ENCODE peak calls at places on chromosomes 4 and X, in four cellular contexts. W is A549, C is tibial artery, A is chondrocyte. G is an unnamed sample.

GRCh38 chrX:1006156-1006730 is 206.2 kb downstream of the CRLF2 start:
- DNase-seq in W (no peak), C (peak), A (peak), G (no peak)

GRCh38 chrX:154013614-154014360 is 5.9 kb downstream of the IRAK1 start:
- DNase-seq in W (peak), C (no peak), A (no peak), G (no peak)

GRCh38 chrX:68354869-68355628 is 78.2 kb downstream of the OPHN1 start:
- DNase-seq in W (peak), C (no peak), A (no peak), G (no peak)

GRCh38 chrX:9562851-9563250 is 98.0 kb downstream of the TBL1X start:
- DNase-seq in W (peak), C (no peak), A (no peak), G (peak)

GRCh38 chr4:152098365-152099060 is 337.7 kb upstream of the GATB start:
- DNase-seq in W (no peak), C (no peak), A (no peak), G (no peak)

GRCh38 chr4:123986268-123986798 is 589.7 kb downstream of the SPRY1 start:
- DNase-seq in W (no peak), C (peak), A (no peak), G (peak)

GRCh38 chr4:85745939-85746338 is 271.0 kb downstream of the ARHGAP24 start:
- DNase-seq in W (no peak), C (no peak), A (no peak), G (no peak)

GRCh38 chr4:127783971-127784519 is 1.9 kb downstream of the HSPA4L start:
- DNase-seq in W (no peak), C (no peak), A (no peak), G (no peak)

GRCh38 chr4:128470492-128471053 is 183.0 kb upstream of the PGRMC2 start:
- DNase-seq in W (no peak), C (no peak), A (no peak), G (no peak)

GRCh38 chr4:48024522-48024921 is 8.0 kb downstream of the NIPAL1 start:
- DNase-seq in W (no peak), C (no peak), A (no peak), G (no peak)

GRCh38 chr4:4289575-4289929 is 402 bp downstream of the LYAR start:
- DNase-seq in W (no peak), C (no peak), A (no peak), G (peak)

GRCh38 chr4:112847781-112848180 is 201.7 kb upstream of the ANK2 start:
- DNase-seq in W (peak), C (no peak), A (no peak), G (no peak)

GRCh38 chrX:45769919-45770582 is 569.4 kb upstream of the DIPK2B start:
- DNase-seq in W (peak), C (peak), A (no peak), G (peak)

GRCh38 chrX:106415276-106415895 is 196.4 kb upstream of the RADX start:
- DNase-seq in W (peak), C (no peak), A (no peak), G (peak)

GRCh38 chr4:138761638-138762205 is 253.9 kb upstream of the NOCT start:
- DNase-seq in W (no peak), C (no peak), A (no peak), G (no peak)

GRCh38 chr4:100299019-100299418 is 108.8 kb upstream of the DDIT4L start:
- DNase-seq in W (peak), C (peak), A (no peak), G (peak)

GRCh38 chr4:128283071-128283470 is 4.5 kb downstream of the PGRMC2 start:
- DNase-seq in W (no peak), C (no peak), A (no peak), G (no peak)

GRCh38 chr4:78310056-78310731 is 241.4 kb upstream of the ANXA3 start:
- DNase-seq in W (no peak), C (no peak), A (no peak), G (no peak)

GRCh38 chr4:55214172-55214571 is 88.8 kb upstream of the KDR start:
- DNase-seq in W (no peak), C (no peak), A (no peak), G (peak)

GRCh38 chr4:105560488-105560887 is 8.1 kb downstream of the ARHGEF38 start:
- DNase-seq in W (no peak), C (no peak), A (no peak), G (no peak)

GRCh38 chrX:23954396-23954795 is 46.6 kb downstream of the CXorf58 start:
- DNase-seq in W (no peak), C (no peak), A (no peak), G (no peak)

GRCh38 chrX:23952401-23952800 is 44.6 kb downstream of the CXorf58 start:
- DNase-seq in W (no peak), C (no peak), A (no peak), G (no peak)

GRCh38 chrX:23952984-23953907 is 45.4 kb downstream of the CXorf58 start:
- DNase-seq in W (peak), C (no peak), A (no peak), G (no peak)

GRCh38 chrX:23959781-23960180 is 52.0 kb downstream of the CXorf58 start:
- DNase-seq in W (no peak), C (no peak), A (no peak), G (no peak)

GRCh38 chrX:23953908-23954269 is 46.1 kb downstream of the CXorf58 start:
- DNase-seq in W (no peak), C (no peak), A (no peak), G (no peak)
- TF ChIP-seq CTCF in W (no peak), C (no peak), A (no peak), G (peak)

GRCh38 chrX:48511561-48511960 is 2.8 kb downstream of the PORCN start:
- DNase-seq in W (peak), C (no peak), A (no peak), G (no peak)
- TF ChIP-seq CTCF in W (peak), C (no peak), A (peak), G (peak)

GRCh38 chr4:16900325-16900724 is 1.9 kb upstream of the LDB2 start:
- DNase-seq in W (no peak), C (no peak), A (no peak), G (no peak)
- TF ChIP-seq CTCF in W (no peak), C (no peak), A (no peak), G (no peak)

GRCh38 chrX:87299563-87300160 is 217.9 kb upstream of the KLHL4 start:
- DNase-seq in W (peak), C (no peak), A (no peak), G (no peak)
- TF ChIP-seq CTCF in W (peak), C (no peak), A (peak), G (peak)